ENCODE peak calls at places on chromosome 13, in five cellular contexts. L, G, Z, W and I are unnamed samples.

GRCh38 chr13:109095126-109095525 is 465.7 kb downstream of the MYO16 start:
- DNase-seq in W (no peak), Z (no peak), L (no peak), G (no peak), I (no peak)

GRCh38 chr13:21800847-21801616 is 130.2 kb downstream of the FGF9 start:
- DNase-seq in L (no peak), Z (no peak), G (no peak), W (no peak), I (no peak)

GRCh38 chr13:74047925-74048324 is 86.3 kb downstream of the KLF12 start:
- DNase-seq in Z (no peak), L (no peak), W (no peak), G (no peak), I (no peak)

GRCh38 chr13:93758575-93758974 is 532.0 kb downstream of the GPC6 start:
- DNase-seq in Z (no peak), W (no peak), G (no peak), L (no peak), I (no peak)

GRCh38 chr13:93309886-93310520 is 83.4 kb downstream of the GPC6 start:
- DNase-seq in L (no peak), Z (no peak), G (no peak), W (no peak), I (peak; percentile 65)

GRCh38 chr13:73169971-73170370 is 111.2 kb downstream of the KLF5 start:
- DNase-seq in Z (no peak), L (no peak), G (no peak), W (no peak), I (no peak)

GRCh38 chr13:105925496-105925895 is 610.0 kb downstream of the EFNB2 start:
- DNase-seq in Z (no peak), W (no peak), L (no peak), G (no peak), I (no peak)

GRCh38 chr13:66673401-66673800 is 556.7 kb downstream of the PCDH9 start:
- DNase-seq in L (no peak), Z (no peak), G (no peak), W (no peak), I (no peak)

GRCh38 chr13:38685974-38686571 is 804 bp upstream of the FREM2 start:
- DNase-seq in G (no peak), W (no peak), L (no peak), Z (no peak), I (no peak)

GRCh38 chr13:51765142-51765515 is 38.8 kb downstream of the DHRS12 start:
- DNase-seq in L (no peak), Z (no peak), W (no peak), G (peak; percentile 10), I (no peak)

GRCh38 chr13:101785858-101786257 is 333.4 kb downstream of the ITGBL1 start:
- DNase-seq in W (no peak), L (peak; percentile 1), Z (no peak), G (no peak), I (no peak)

GRCh38 chr13:79966039-79966438 is 374.9 kb downstream of the SPRY2 start:
- DNase-seq in W (no peak), G (no peak), L (no peak), Z (no peak), I (no peak)

GRCh38 chr13:70107498-70108271 is at the start of gene ATXN8OS:
- DNase-seq in W (no peak), G (no peak), Z (no peak), L (no peak), I (no peak)

GRCh38 chr13:92317066-92317465 is 909.5 kb upstream of the GPC6 start:
- DNase-seq in W (no peak), Z (peak; percentile 1), G (no peak), L (no peak), I (no peak)

GRCh38 chr13:49452725-49453457 is 8.8 kb downstream of the SETDB2 start:
- DNase-seq in L (no peak), G (no peak), Z (no peak), W (no peak), I (no peak)

GRCh38 chr13:50910483-50910805 is 853 bp downstream of the RNASEH2B start:
- DNase-seq in L (no peak), G (no peak), Z (no peak), W (no peak), I (no peak)

GRCh38 chr13:114044486-114044885 is 70.6 kb upstream of the C13orf46 start:
- DNase-seq in Z (peak; percentile 40), L (no peak), G (no peak), W (no peak), I (no peak)

GRCh38 chr13:65540064-65540635 is 1690.0 kb downstream of the PCDH9 start:
- DNase-seq in G (no peak), W (no peak), Z (no peak), L (no peak), I (no peak)

GRCh38 chr13:67143544-67144115 is 86.5 kb downstream of the PCDH9 start:
- DNase-seq in G (no peak), Z (no peak), L (no peak), W (no peak), I (no peak)

GRCh38 chr13:45142440-45143345 is 22.4 kb downstream of the GTF2F2 start:
- DNase-seq in G (no peak), Z (no peak), L (no peak), W (no peak), I (no peak)

GRCh38 chr13:28047784-28048388 is 52.5 kb downstream of the FLT3 start:
- DNase-seq in Z (no peak), G (no peak), L (no peak), W (no peak), I (no peak)

GRCh38 chr13:67328895-67329294 is 98.8 kb upstream of the PCDH9 start:
- DNase-seq in L (no peak), W (no peak), Z (no peak), G (no peak), I (no peak)

GRCh38 chr13:23794267-23795161 is 94.7 kb downstream of the MIPEP start:
- DNase-seq in Z (no peak), G (no peak), W (no peak), L (no peak), I (no peak)